ENCODE peak calls at places on chromosome 4, in five cellular contexts. G is H9, X is mesenchymal stem cell, O is trophoblast cell, D is H1. F is an unnamed sample.

GRCh38 chr4:133921280-133922195 is 280.1 kb downstream of the PABPC4L start:
- DNase-seq in X (peak), G (no peak), O (peak), D (no peak), F (no peak)

GRCh38 chr4:113248320-113248719 is 198.9 kb downstream of the ANK2 start:
- DNase-seq in D (peak), G (peak), X (no peak), O (no peak), F (no peak)

GRCh38 chr4:175456131-175456530 is 355.9 kb downstream of the GPM6A start:
- DNase-seq in D (no peak), X (no peak), O (peak), G (no peak), F (no peak)

GRCh38 chr4:15955670-15956069 is 7.3 kb downstream of the FGFBP2 start:
- DNase-seq in G (no peak), O (peak), X (peak), D (no peak), F (no peak)

GRCh38 chr4:73707918-73708577 is 32.3 kb upstream of the CXCL8 start:
- DNase-seq in O (peak), D (no peak), G (no peak), X (peak), F (no peak)

GRCh38 chr4:14566518-14566917 is 435.8 kb upstream of the CPEB2 start:
- DNase-seq in X (no peak), G (no peak), D (no peak), O (no peak), F (no peak)

GRCh38 chr4:98781641-98782348 is 123.4 kb upstream of the TSPAN5 start:
- DNase-seq in D (no peak), G (no peak), X (no peak), O (peak), F (no peak)

GRCh38 chr4:184937745-184938144 is 80.5 kb upstream of the HELT start:
- DNase-seq in G (no peak), O (no peak), X (no peak), D (no peak), F (no peak)

GRCh38 chr4:67918428-67918827 is 34.6 kb upstream of the TMPRSS11D start:
- DNase-seq in X (no peak), O (no peak), G (no peak), D (no peak), F (no peak)

GRCh38 chr4:121785479-121785878 is 15.6 kb upstream of the EXOSC9 start:
- DNase-seq in D (no peak), O (peak), G (no peak), X (no peak), F (no peak)

GRCh38 chr4:54368861-54369260 is 139.8 kb downstream of the PDGFRA start:
- DNase-seq in O (no peak), X (peak), G (no peak), D (no peak), F (no peak)

GRCh38 chr4:61619528-61619927 is 419.4 kb downstream of the ADGRL3 start:
- DNase-seq in D (no peak), X (no peak), O (no peak), G (peak), F (no peak)

GRCh38 chr4:156634612-156635011 is 337.0 kb downstream of the PDGFC start:
- DNase-seq in X (no peak), D (no peak), G (no peak), O (no peak), F (no peak)

DNA sequence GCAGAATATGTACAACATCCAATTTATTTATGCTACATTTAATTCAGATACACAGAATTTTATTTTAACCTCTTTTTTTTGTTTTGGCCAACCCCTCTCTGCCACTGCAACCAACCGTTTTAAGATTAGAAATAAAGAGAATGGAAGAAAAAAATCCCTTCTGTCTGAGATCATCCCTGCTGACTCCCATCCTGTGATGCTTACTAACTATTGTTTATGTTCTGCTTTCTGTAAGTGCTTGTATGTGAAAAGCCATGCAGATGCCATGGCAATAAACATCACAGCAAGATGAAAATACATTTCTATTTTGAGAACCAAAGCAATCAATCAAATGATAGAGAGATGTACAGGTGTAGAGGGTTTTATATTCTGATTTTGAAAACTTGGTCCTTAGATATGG is 70.1 kb downstream of the GABRB1 start:
- DNase-seq in G (no peak), D (no peak), O (no peak), X (peak), F (no peak)
- H2BK12ac ChIP-seq in G (no peak), D (no peak), O (no peak), X (no peak), F (no peak)

GRCh38 chr4:79134767-79135166 is 191.1 kb downstream of the NAA11 start:
- DNase-seq in X (no peak), O (no peak), G (no peak), D (no peak), F (no peak)
- H2BK12ac ChIP-seq in X (no peak), O (no peak), G (no peak), D (no peak), F (no peak)

GRCh38 chr4:118883861-118884260 is 4.8 kb upstream of the SYNPO2 start:
- DNase-seq in X (no peak), O (no peak), D (no peak), G (no peak), F (no peak)
- H2BK12ac ChIP-seq in X (no peak), O (no peak), D (no peak), G (no peak), F (no peak)

DNA sequence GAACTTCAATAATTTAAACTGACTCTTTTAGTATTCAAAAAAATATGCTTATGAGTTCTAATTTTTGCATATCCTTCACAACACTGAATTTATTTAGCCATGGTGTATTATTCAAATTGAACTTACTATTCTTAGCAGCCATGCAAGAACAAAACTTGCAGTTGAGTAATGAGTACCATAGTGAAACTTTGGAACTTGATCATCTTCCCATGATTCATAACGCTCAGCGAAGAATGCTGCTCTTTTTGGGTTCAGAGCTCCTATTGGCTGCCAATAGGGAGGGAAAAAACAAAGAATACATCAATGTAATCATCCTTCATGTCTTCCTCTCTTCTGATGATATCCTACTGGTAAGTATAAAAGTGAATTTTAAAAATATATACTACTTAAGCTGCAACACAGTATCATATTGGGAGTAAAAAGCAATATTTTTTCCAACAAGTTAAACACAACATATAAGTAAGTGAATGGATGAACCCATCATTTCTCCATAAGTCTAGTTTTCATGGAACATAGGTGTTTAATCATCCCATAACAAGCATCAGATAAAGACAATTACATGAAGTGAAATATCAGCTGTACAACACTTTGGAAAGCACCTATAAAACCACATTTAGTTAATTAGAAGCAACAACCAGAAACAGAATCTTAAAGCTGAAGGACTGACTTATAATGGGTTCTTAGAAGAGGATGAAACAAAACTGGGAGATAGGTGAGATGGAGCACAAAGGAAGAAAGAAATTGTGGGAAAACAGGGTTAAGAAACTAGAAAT is 145.2 kb upstream of the MAB21L2 start:
- DNase-seq in O (no peak), X (no peak), D (no peak), G (no peak), F (no peak)
- H2BK12ac ChIP-seq in O (no peak), X (no peak), D (no peak), G (no peak), F (no peak)